ENCODE peak calls at places on chromosomes 5 and 9, in four cellular contexts. One of them, this sample, is unnamed.

GRCh38 chr9:113151696-113152630 is 1.2 kb downstream of the SLC31A2 start:
- DNase-seq in PC-9: peak
- DNase-seq in ELR: no peak
- DNase-seq in body of pancreas: peak
- DNase-seq in this sample: no peak

GRCh38 chr5:60843693-60844428 is at the start of gene ELOVL7:
- DNase-seq in PC-9: peak
- DNase-seq in ELR: peak
- DNase-seq in body of pancreas: peak
- DNase-seq in this sample: peak

GRCh38 chr5:79459626-79460025 is 54.3 kb downstream of the HOMER1 start:
- DNase-seq in PC-9: no peak
- DNase-seq in ELR: no peak
- DNase-seq in body of pancreas: no peak
- DNase-seq in this sample: no peak

GRCh38 chr9:137556069-137556838 is 4.6 kb downstream of the MRPL41 start:
- DNase-seq in PC-9: no peak
- DNase-seq in ELR: no peak
- DNase-seq in body of pancreas: no peak
- DNase-seq in this sample: no peak

GRCh38 chr9:68731857-68732256 is 26.8 kb downstream of the PIP5K1B start:
- DNase-seq in PC-9: no peak
- DNase-seq in ELR: no peak
- DNase-seq in body of pancreas: no peak
- DNase-seq in this sample: no peak

GRCh38 chr5:142881076-142881466 is 110.9 kb downstream of the ARHGAP26 start:
- DNase-seq in PC-9: no peak
- DNase-seq in ELR: peak
- DNase-seq in body of pancreas: no peak
- DNase-seq in this sample: peak

GRCh38 chr5:138611295-138612220 is 36.4 kb upstream of the HSPA9 start:
- DNase-seq in PC-9: peak
- DNase-seq in ELR: no peak
- DNase-seq in body of pancreas: peak
- DNase-seq in this sample: no peak

GRCh38 chr5:41763537-41763936 is 106.7 kb downstream of the OXCT1 start:
- DNase-seq in PC-9: no peak
- DNase-seq in ELR: no peak
- DNase-seq in body of pancreas: no peak
- DNase-seq in this sample: no peak

GRCh38 chr5:61414806-61415205 is 82.7 kb downstream of the ZSWIM6 start:
- DNase-seq in PC-9: no peak
- DNase-seq in ELR: no peak
- DNase-seq in body of pancreas: no peak
- DNase-seq in this sample: no peak

GRCh38 chr5:150618588-150619281 is 21.7 kb upstream of the SYNPO start:
- DNase-seq in PC-9: no peak
- DNase-seq in ELR: no peak
- DNase-seq in body of pancreas: peak
- DNase-seq in this sample: no peak

GRCh38 chr9:93549636-93550035 is 26.7 kb upstream of the PHF2 start:
- DNase-seq in PC-9: no peak
- DNase-seq in ELR: no peak
- DNase-seq in body of pancreas: no peak
- DNase-seq in this sample: no peak

GRCh38 chr5:22998775-22999174 is 145.6 kb upstream of the CDH12 start:
- DNase-seq in PC-9: no peak
- DNase-seq in ELR: no peak
- DNase-seq in body of pancreas: no peak
- DNase-seq in this sample: no peak

GRCh38 chr9:86741311-86742215 is 205.7 kb downstream of the GAS1 start:
- DNase-seq in PC-9: peak
- DNase-seq in ELR: peak
- DNase-seq in body of pancreas: peak
- DNase-seq in this sample: no peak

GRCh38 chr5:163846512-163846911 is 341.1 kb downstream of the MAT2B start:
- DNase-seq in PC-9: no peak
- DNase-seq in ELR: peak
- DNase-seq in body of pancreas: no peak
- DNase-seq in this sample: no peak

GRCh38 chr5:43420241-43420640 is 8.1 kb upstream of the CCL28 start:
- DNase-seq in PC-9: no peak
- DNase-seq in ELR: no peak
- DNase-seq in body of pancreas: no peak
- DNase-seq in this sample: no peak

GRCh38 chr5:159923008-159923407 is 6.7 kb downstream of the ADRA1B start:
- DNase-seq in PC-9: no peak
- DNase-seq in ELR: no peak
- DNase-seq in body of pancreas: no peak
- DNase-seq in this sample: no peak

GRCh38 chr5:152631217-152631616 is 226.1 kb upstream of the NMUR2 start:
- DNase-seq in PC-9: no peak
- DNase-seq in ELR: no peak
- DNase-seq in body of pancreas: no peak
- DNase-seq in this sample: no peak

GRCh38 chr5:32443145-32443540 is 1.4 kb downstream of the ZFR start:
- DNase-seq in PC-9: peak
- DNase-seq in ELR: peak
- DNase-seq in body of pancreas: no peak
- DNase-seq in this sample: peak

GRCh38 chr5:96616801-96617200 is 45.4 kb upstream of the CAST start:
- DNase-seq in PC-9: peak
- DNase-seq in ELR: no peak
- DNase-seq in body of pancreas: no peak
- DNase-seq in this sample: no peak

GRCh38 chr9:124488641-124489040 is 18.6 kb downstream of the NR5A1 start:
- DNase-seq in PC-9: no peak
- DNase-seq in ELR: no peak
- DNase-seq in body of pancreas: no peak
- DNase-seq in this sample: no peak

GRCh38 chr5:142600092-142600491 is 85.8 kb downstream of the FGF1 start:
- DNase-seq in PC-9: no peak
- DNase-seq in ELR: no peak
- DNase-seq in body of pancreas: no peak
- DNase-seq in this sample: no peak

GRCh38 chr5:72125271-72125670 is 18.0 kb downstream of the MAP1B start:
- DNase-seq in PC-9: no peak
- DNase-seq in ELR: no peak
- DNase-seq in body of pancreas: no peak
- DNase-seq in this sample: no peak

GRCh38 chr5:176817864-176818377 is 7.6 kb downstream of the UNC5A start:
- DNase-seq in PC-9: no peak
- DNase-seq in ELR: peak
- DNase-seq in body of pancreas: peak
- DNase-seq in this sample: no peak

GRCh38 chr9:2557693-2558092 is 63.9 kb upstream of the VLDLR start:
- DNase-seq in PC-9: no peak
- DNase-seq in ELR: no peak
- DNase-seq in body of pancreas: no peak
- DNase-seq in this sample: no peak

This sample was measured in GM12865.